ENCODE peak calls at places on chromosomes 11 and 22, in four cellular contexts. G is HCT116, F is K562, E is GM12878. C is an unnamed sample.

GRCh38 chr22:23834830-23835772 is 3.7 kb downstream of the DERL3 start:
- DNase-seq in G (no peak), F (no peak), E (no peak), C (no peak)

GRCh38 chr11:22302368-22302767 is 35.8 kb upstream of the SLC17A6 start:
- DNase-seq in G (no peak), F (no peak), E (no peak), C (no peak)

GRCh38 chr22:43300891-43301676 is 42.1 kb downstream of the SCUBE1 start:
- DNase-seq in G (no peak), F (no peak), E (no peak), C (no peak)

GRCh38 chr11:47106839-47107520 is 69.7 kb downstream of the ARFGAP2 start:
- DNase-seq in G (no peak), F (no peak), E (no peak), C (no peak)

GRCh38 chr22:27801616-27802388 is at the start of gene MN1:
- DNase-seq in G (no peak), F (no peak), E (no peak), C (peak; percentile 87)

GRCh38 chr22:40597541-40598453 is 38.7 kb downstream of the MRTFA start:
- DNase-seq in G (no peak), F (no peak), E (no peak), C (no peak)

GRCh38 chr22:46887978-46888377 is 125.5 kb downstream of the TBC1D22A start:
- DNase-seq in G (no peak), F (no peak), E (no peak), C (no peak)

GRCh38 chr11:56698795-56699194 is at the start of gene OR9G1:
- DNase-seq in G (no peak), F (no peak), E (no peak), C (no peak)

GRCh38 chr22:19622061-19622441 is 92.3 kb upstream of the SEPTIN5 start:
- DNase-seq in G (no peak), F (no peak), E (peak; percentile 40), C (no peak)

GRCh38 chr11:120354779-120355178 is 18.6 kb downstream of the ARHGEF12 start:
- DNase-seq in G (no peak), F (no peak), E (no peak), C (no peak)

GRCh38 chr11:94558932-94559331 is 8.2 kb upstream of the PIWIL4 start:
- DNase-seq in G (no peak), F (no peak), E (no peak), C (no peak)

GRCh38 chr22:24536089-24536488 is 18.8 kb downstream of the GUCD1 start:
- DNase-seq in G (no peak), F (no peak), E (no peak), C (no peak)

GRCh38 chr11:119363081-119363861 is 16.8 kb upstream of the MFRP start:
- DNase-seq in G (no peak), F (peak; percentile 22), E (no peak), C (no peak)

GRCh38 chr22:49153921-49154320 is 673.8 kb downstream of the BRD1 start:
- DNase-seq in G (no peak), F (no peak), E (no peak), C (no peak)

GRCh38 chr11:93908689-93909088 is 58.3 kb upstream of the VSTM5 start:
- DNase-seq in G (no peak), F (no peak), E (no peak), C (no peak)

GRCh38 chr11:84886344-84886743 is 740.8 kb downstream of the DLG2 start:
- DNase-seq in G (no peak), F (no peak), E (no peak), C (no peak)

GRCh38 chr11:765025-765801 is 12.1 kb downstream of the GATD1 start:
- DNase-seq in G (peak; percentile 47), F (peak; percentile 59), E (no peak), C (no peak)

GRCh38 chr22:48517039-48518030 is 1310.3 kb downstream of the BRD1 start:
- DNase-seq in G (no peak), F (no peak), E (no peak), C (no peak)

GRCh38 chr22:30694638-30695350 is at the start of gene OSBP2:
- DNase-seq in G (no peak), F (peak; percentile 80), E (no peak), C (no peak)

GRCh38 chr11:70158201-70158600 is 44.9 kb upstream of the FADD start:
- DNase-seq in G (peak; percentile 13), F (peak; percentile 43), E (no peak), C (peak; percentile 80)

GRCh38 chr11:14148653-14149273 is 186.2 kb downstream of the SPON1 start:
- DNase-seq in G (peak; percentile 29), F (peak; percentile 14), E (no peak), C (no peak)
- TF ChIP-seq EGR1 in G (no peak), F (no peak), E (no peak), C (no peak)

DNA sequence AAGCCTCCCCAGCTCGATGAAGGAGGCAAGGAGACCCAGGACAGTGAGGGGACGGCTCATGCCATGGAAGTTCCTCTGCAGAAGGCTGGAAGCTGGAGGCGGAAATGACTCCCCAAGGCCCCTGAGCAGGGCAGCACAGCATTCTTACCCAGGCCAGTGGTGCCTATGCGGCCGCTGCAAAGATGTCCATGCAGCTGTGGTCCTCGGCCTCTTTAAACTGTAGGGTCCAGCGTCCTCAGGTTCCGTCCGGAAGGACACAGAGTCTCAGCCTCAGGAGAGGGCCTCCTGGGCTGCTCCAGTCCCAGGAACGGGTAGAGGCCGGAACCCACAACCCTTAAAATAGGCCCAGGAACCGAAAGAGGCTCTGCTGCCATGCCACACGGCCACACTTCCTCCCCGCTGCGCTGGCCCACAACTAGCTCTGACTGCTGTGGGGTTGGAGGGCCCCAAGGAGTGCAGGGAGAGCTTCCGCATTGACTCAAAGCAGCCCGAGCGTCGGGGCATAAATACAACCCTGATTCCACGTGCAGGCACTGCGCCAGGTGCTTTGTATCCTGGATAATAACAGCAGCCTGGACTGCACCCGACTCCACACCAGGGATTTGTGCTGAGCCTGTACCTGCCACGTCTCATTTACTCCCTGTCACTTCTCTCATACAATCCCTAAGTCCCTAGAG is 5.5 kb downstream of the KIAA0930 start:
- DNase-seq in G (no peak), F (no peak), E (peak; percentile 81), C (no peak)
- TF ChIP-seq EGR1 in G (no peak), F (no peak), E (no peak), C (no peak)

GRCh38 chr22:37416806-37417205 is 10.5 kb downstream of the ELFN2 start:
- DNase-seq in G (no peak), F (no peak), E (no peak), C (no peak)
- TF ChIP-seq EGR1 in G (no peak), F (no peak), E (no peak), C (no peak)

GRCh38 chr11:75225794-75226193 is 14.8 kb upstream of the TPBGL start:
- DNase-seq in G (no peak), F (no peak), E (no peak), C (no peak)
- TF ChIP-seq EGR1 in G (no peak), F (no peak), E (no peak), C (no peak)

GRCh38 chr22:37559521-37559900 is 769 bp upstream of the CDC42EP1 start:
- DNase-seq in G (no peak), F (no peak), E (no peak), C (no peak)

GRCh38 chr22:37560682-37561208 is 465 bp downstream of the CDC42EP1 start:
- DNase-seq in G (no peak), F (peak; percentile 57), E (no peak), C (no peak)

GRCh38 chr22:37558815-37559214 is 1.5 kb upstream of the CDC42EP1 start:
- DNase-seq in G (no peak), F (no peak), E (no peak), C (no peak)

GRCh38 chr22:37561209-37562048 is 1.1 kb downstream of the CDC42EP1 start:
- DNase-seq in G (peak; percentile 73), F (peak; percentile 78), E (no peak), C (peak; percentile 70)

GRCh38 chr22:37559901-37560681 is at the start of gene CDC42EP1:
- DNase-seq in G (no peak), F (peak; percentile 86), E (no peak), C (no peak)
- TF ChIP-seq EGR1 in G (no peak), F (no peak), E (no peak), C (peak; percentile 50)

DNA sequence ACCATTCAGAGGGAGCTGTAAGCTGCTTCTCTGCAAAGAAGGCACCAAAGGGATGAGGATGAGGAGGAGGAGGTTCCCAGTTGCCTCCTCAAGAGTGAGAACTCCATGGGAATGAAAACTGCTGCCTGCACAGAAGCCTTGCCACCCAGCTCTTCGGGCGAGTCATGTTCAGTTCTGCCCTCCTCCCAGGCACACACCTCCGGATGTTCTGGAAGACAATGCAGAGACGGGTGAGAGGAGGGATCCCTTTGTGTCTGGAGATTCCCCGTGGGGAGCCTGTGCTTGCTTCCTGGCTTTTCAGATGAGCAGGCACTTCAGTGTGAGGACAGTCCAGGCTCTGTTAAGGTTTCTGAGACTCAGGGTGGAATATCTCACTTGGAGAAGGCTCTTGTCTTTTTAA is 295.6 kb downstream of the DDX10 start:
- DNase-seq in G (no peak), F (no peak), E (no peak), C (no peak)
- TF ChIP-seq EGR1 in G (no peak), F (no peak), E (no peak), C (no peak)